ENCODE peak calls at places on chromosomes 12 and 14, in eight cellular contexts. D is body of pancreas, X is uterus, O is GM23248, H is right cardiac atrium, Z is heart right ventricle, R is IMR-90, B is mucosa of descending colon. Q is an unnamed sample. For H3K4me1 and H3K9me3, the result is how much of the 10 kb centered on the place peaks cover.

GRCh38 chr12:62713723-62714122 is 221.2 kb downstream of the PPM1H start:
- DNase-seq in D (no peak), X (no peak), O (no peak), H (no peak), R (no peak), Z (no peak), B (no peak), Q (no peak)

GRCh38 chr14:63508033-63508432 is 35.1 kb downstream of the PPP2R5E start:
- DNase-seq in X (no peak), H (no peak), O (no peak), Z (no peak), R (no peak), B (no peak), D (no peak), Q (no peak)

GRCh38 chr12:127422935-127423585 is 843.9 kb upstream of the TMEM132C start:
- DNase-seq in B (no peak), H (no peak), D (no peak), X (no peak), Z (no peak), O (no peak), R (no peak), Q (no peak)

GRCh38 chr12:42568952-42569916 is 20.3 kb downstream of the PRICKLE1 start:
- DNase-seq in Z (peak), O (peak), D (no peak), R (peak), H (no peak), B (no peak), X (no peak), Q (no peak)

GRCh38 chr12:119936705-119937323 is 52.2 kb upstream of the BICDL1 start:
- DNase-seq in O (no peak), D (no peak), X (no peak), Z (no peak), B (no peak), H (no peak), R (no peak), Q (no peak)

GRCh38 chr12:85568395-85569103 is 267.7 kb downstream of the RASSF9 start:
- DNase-seq in O (no peak), Z (no peak), D (no peak), H (no peak), R (no peak), X (no peak), B (no peak), Q (peak)

GRCh38 chr14:69154779-69155178 is 1.9 kb upstream of the DCAF5 start:
- DNase-seq in Z (no peak), H (no peak), X (no peak), D (peak), O (peak), R (no peak), B (no peak), Q (peak)

GRCh38 chr14:56814468-56815074 is 4.3 kb upstream of the OTX2 start:
- DNase-seq in B (no peak), O (no peak), H (no peak), Z (no peak), D (no peak), R (no peak), X (no peak), Q (no peak)

GRCh38 chr14:22190411-22191191 is 398.4 kb downstream of the DAD1 start:
- DNase-seq in B (no peak), H (no peak), X (no peak), R (peak), O (peak), D (no peak), Z (no peak), Q (no peak)

GRCh38 chr12:47652491-47653234 is 53.2 kb downstream of the RPAP3 start:
- DNase-seq in O (peak), Z (no peak), D (no peak), R (no peak), B (no peak), H (peak), X (no peak), Q (peak)

GRCh38 chr12:26987634-26988424 is 26.4 kb downstream of the TM7SF3 start:
- DNase-seq in H (no peak), O (peak), Z (peak), D (no peak), R (peak), X (no peak), B (no peak), Q (no peak)

GRCh38 chr12:59928416-59928815 is 332.6 kb downstream of the SLC16A7 start:
- DNase-seq in O (peak), B (no peak), H (no peak), X (no peak), Z (no peak), D (peak), R (peak), Q (no peak)

GRCh38 chr12:6949063-6949594 is 2.0 kb upstream of the PTPN6 start:
- DNase-seq in B (peak), R (no peak), X (no peak), D (no peak), O (no peak), Z (no peak), H (peak), Q (no peak)

GRCh38 chr14:93295541-93296220 is 37.2 kb downstream of the BTBD7 start:
- DNase-seq in D (no peak), R (no peak), X (no peak), Z (no peak), B (no peak), O (no peak), H (no peak), Q (no peak)

GRCh38 chr12:104680506-104680905 is 223.8 kb downstream of the CHST11 start:
- DNase-seq in D (no peak), Z (no peak), B (no peak), H (no peak), X (no peak), O (no peak), R (no peak), Q (no peak)

GRCh38 chr14:70086685-70087379 is 101.9 kb downstream of the SLC8A3 start:
- DNase-seq in R (peak), X (no peak), B (no peak), D (peak), O (peak), H (no peak), Z (no peak), Q (peak)

GRCh38 chr14:92936085-92936484 is 13.1 kb downstream of the CHGA start:
- DNase-seq in D (no peak), O (no peak), Z (no peak), H (no peak), X (no peak), B (peak), R (no peak), Q (no peak)

GRCh38 chr12:110022980-110023633 is 23.9 kb downstream of the ANKRD13A start:
- DNase-seq in D (no peak), X (no peak), B (no peak), O (peak), Z (no peak), H (peak), R (peak), Q (no peak)

GRCh38 chr14:104335176-104335575 is 196.8 kb downstream of the KIF26A start:
- DNase-seq in Z (no peak), X (no peak), H (no peak), D (no peak), B (no peak), R (no peak), O (no peak), Q (no peak)

GRCh38 chr14:90678846-90679362 is 137.3 kb downstream of the TTC7B start:
- DNase-seq in B (no peak), O (no peak), H (no peak), D (no peak), R (no peak), Z (no peak), X (no peak), Q (no peak)

GRCh38 chr14:90678420-90678819 is 137.8 kb downstream of the TTC7B start:
- DNase-seq in X (no peak), D (no peak), H (no peak), O (peak), B (no peak), Z (no peak), R (peak), Q (no peak)

GRCh38 chr14:90682615-90683014 is 133.6 kb downstream of the TTC7B start:
- DNase-seq in B (no peak), H (no peak), Z (no peak), X (no peak), D (no peak), O (no peak), R (no peak), Q (no peak)

GRCh38 chr14:90677484-90678045 is 138.7 kb downstream of the TTC7B start:
- DNase-seq in D (no peak), X (no peak), H (no peak), Z (no peak), B (no peak), O (peak), R (peak), Q (no peak)

DNA sequence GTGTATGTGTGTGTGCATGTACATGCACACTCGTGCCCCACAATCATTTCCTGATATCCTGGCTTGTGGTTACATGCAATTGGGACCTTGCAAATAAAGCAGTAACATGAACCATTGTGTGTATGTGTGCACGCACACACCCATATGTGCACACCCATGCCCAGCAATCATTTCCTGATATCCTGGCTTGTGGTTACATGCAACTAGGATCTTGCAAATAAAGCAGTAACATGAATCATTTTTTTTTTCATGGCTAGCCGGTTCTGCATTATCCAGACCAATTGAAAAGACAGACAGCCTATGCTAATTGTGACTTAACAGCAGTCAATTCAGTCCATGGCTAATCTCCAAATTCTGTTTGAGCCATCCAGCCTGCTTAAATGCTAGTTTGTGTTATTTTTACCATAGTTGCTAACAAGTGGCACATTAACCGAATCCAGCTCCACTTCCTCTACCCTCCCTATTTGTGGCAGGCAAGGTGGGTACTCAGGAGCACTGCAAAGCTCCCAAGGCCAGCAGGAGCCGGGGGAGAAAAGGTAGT is 134.3 kb downstream of the TTC7B start:
- DNase-seq in H (no peak), B (no peak), Z (no peak), R (no peak), X (no peak), O (no peak), D (no peak), Q (no peak)
- H3K4me1 ChIP-seq in H (under half), B (under half), Z (under half), R (under half), X (under half), O (under half), D (under half), Q (under half)

GRCh38 chr14:100807979-100808734 is 17.8 kb upstream of the MEG3 start:
- DNase-seq in D (no peak), B (no peak), R (no peak), O (no peak), X (no peak), H (no peak), Z (no peak), Q (no peak)
- H3K9me3 ChIP-seq in D (under half), B (under half), R (under half), O (under half), X (under half), H (under half), Z (under half), Q (under half)

GRCh38 chr12:82866227-82866803 is 179.6 kb downstream of the TMTC2 start:
- DNase-seq in O (no peak), X (no peak), D (no peak), B (no peak), Z (no peak), H (no peak), R (no peak), Q (no peak)
- H3K4me1 ChIP-seq in O (under half), X (under half), D (under half), B (under half), Z (under half), H (under half), R (under half), Q (under half)

GRCh38 chr14:59131926-59132763 is 56.3 kb upstream of the DAAM1 start:
- DNase-seq in X (no peak), H (no peak), B (no peak), Z (no peak), D (no peak), O (no peak), R (no peak), Q (no peak)

GRCh38 chr14:59133202-59133601 is 55.3 kb upstream of the DAAM1 start:
- DNase-seq in D (no peak), R (no peak), O (peak), B (no peak), H (no peak), Z (no peak), X (no peak), Q (no peak)

GRCh38 chr14:59137256-59137655 is 51.2 kb upstream of the DAAM1 start:
- DNase-seq in O (no peak), Z (no peak), B (no peak), R (no peak), H (no peak), D (no peak), X (no peak), Q (no peak)

GRCh38 chr14:59133709-59134108 is 54.8 kb upstream of the DAAM1 start:
- DNase-seq in H (no peak), Z (no peak), O (no peak), X (no peak), R (no peak), D (no peak), B (no peak), Q (no peak)

DNA sequence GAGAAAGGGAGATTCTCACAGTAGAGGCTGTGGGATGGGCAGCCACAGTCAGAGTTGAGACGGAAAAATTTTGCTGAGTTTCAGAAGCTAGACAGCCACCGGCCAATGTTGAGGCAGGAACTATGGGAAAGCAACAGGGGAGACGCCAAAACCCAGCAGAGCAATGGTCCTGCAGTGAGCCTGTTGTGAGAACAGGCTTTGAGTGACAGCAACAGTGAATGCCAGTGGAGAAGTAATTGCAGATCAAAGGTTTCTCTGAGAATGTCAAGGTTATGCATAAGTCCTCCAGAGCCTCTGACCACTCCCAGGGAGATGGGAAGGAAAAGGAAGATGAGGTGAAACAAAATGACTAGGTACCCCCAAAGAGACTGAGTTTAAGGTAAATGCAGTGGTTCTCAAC is 54.2 kb upstream of the DAAM1 start:
- DNase-seq in O (no peak), B (no peak), Z (no peak), X (no peak), H (no peak), D (no peak), R (no peak), Q (no peak)
- H3K9me3 ChIP-seq in O (under half), B (under half), Z (under half), X (under half), H (under half), D (under half), R (under half), Q (under half)

GRCh38 chr14:100105357-100106169 is 40.3 kb downstream of the EVL start:
- DNase-seq in X (no peak), R (no peak), Z (no peak), O (no peak), D (no peak), B (no peak), H (no peak), Q (no peak)
- H3K4me1 ChIP-seq in X (under half), R (under half), Z (under half), O (under half), D (under half), B (under half), H (under half), Q (under half)

DNA sequence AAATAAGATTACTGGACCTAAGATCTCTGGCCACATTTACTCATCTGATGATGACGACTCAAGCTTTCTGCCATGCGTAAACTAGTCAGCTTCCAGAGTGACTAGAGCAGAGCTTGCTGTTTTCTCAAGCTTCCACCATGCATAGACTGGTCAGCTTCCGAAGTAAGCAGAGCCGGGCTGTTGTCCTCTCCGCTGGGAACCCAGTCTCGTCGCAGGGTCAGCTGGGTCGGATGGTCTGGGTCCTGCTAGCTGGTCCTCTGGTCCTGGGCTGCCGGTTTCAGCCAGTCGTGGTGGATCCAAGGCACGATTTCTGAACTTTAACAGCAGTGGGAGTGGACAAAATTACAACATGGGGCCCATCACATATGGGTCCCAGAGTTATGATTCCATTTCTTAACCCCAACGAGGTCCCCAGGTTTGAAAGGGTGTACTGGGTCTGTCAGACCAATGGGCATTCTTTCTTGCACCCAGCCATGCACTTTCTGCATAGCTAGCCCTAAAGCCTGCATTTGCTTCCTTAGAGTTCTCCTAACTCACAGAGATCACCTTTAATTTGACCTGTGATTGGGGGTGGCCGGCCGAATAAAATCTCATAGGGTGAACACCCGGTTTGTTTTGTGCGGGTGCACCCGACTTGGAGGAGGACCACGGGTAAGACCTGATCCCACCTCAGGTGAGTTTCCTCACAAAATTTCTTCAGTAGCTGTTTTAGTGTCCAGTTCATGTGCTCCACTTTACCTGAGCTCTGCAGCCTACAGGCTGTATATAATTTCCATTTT is 1312.8 kb downstream of the TMEM121 start:
- DNase-seq in O (no peak), D (no peak), X (no peak), H (no peak), Z (no peak), R (no peak), B (no peak), Q (no peak)
- H3K9me3 ChIP-seq in O (under half), D (under half), X (under half), H (under half), Z (under half), R (under half), B (under half), Q (under half)

GRCh38 chr12:52045794-52046199 is 5.4 kb upstream of the NR4A1 start:
- DNase-seq in R (no peak), O (no peak), X (no peak), D (no peak), H (peak), Z (peak), B (peak), Q (no peak)
- H3K4me1 ChIP-seq in R (under half), O (under half), X (under half), D (half or more), H (under half), Z (half or more), B (under half), Q (under half)

GRCh38 chr12:64385468-64385867 is 5.1 kb downstream of the C12orf56 start:
- DNase-seq in R (peak), Z (no peak), B (no peak), X (no peak), H (no peak), O (peak), D (no peak), Q (no peak)

GRCh38 chr12:64389154-64389553 is 1.4 kb downstream of the C12orf56 start:
- DNase-seq in B (no peak), X (no peak), D (no peak), O (no peak), R (no peak), Z (no peak), H (no peak), Q (no peak)

GRCh38 chr12:64387201-64387816 is 3.2 kb downstream of the C12orf56 start:
- DNase-seq in O (no peak), D (no peak), H (no peak), Z (no peak), R (no peak), X (no peak), B (no peak), Q (no peak)

GRCh38 chr12:64383675-64384074 is 6.9 kb downstream of the C12orf56 start:
- DNase-seq in H (no peak), D (no peak), B (no peak), X (no peak), R (no peak), O (peak), Z (no peak), Q (no peak)

GRCh38 chr12:64385019-64385418 is 5.5 kb downstream of the C12orf56 start:
- DNase-seq in H (no peak), B (no peak), Z (no peak), D (no peak), X (no peak), O (no peak), R (no peak), Q (no peak)
- H3K9me3 ChIP-seq in H (under half), B (under half), Z (under half), D (under half), X (under half), O (under half), R (under half), Q (under half)